ENCODE peak calls at places on chromosomes 6 and 20, in eight cellular contexts. D is endothelial cell of umbilical vein, J is HCT116, W is GM23338, A is K562, C is HepG2, P is H1, T is GM12878. L is an unnamed sample.
A peak's percentile ranks its signal among the peaks of the same experiment; 100 is the strongest.

GRCh38 chr6:56914791-56915658 is 39.9 kb upstream of the BEND6 start:
- DNase-seq in D (no peak), J (no peak), W (no peak), A (no peak), C (no peak), P (no peak), T (no peak), L (peak; percentile 14)

GRCh38 chr6:82248233-82248735 is 740 bp upstream of the IBTK start:
- DNase-seq in D (no peak), J (peak; percentile 49), W (peak; percentile 42), A (peak; percentile 68), C (peak; percentile 90), P (no peak), T (no peak), L (no peak)

GRCh38 chr20:57596998-57597939 is 23.0 kb downstream of the ZBP1 start:
- DNase-seq in D (peak; percentile 17), J (peak; percentile 8), W (peak; percentile 81), A (peak; percentile 86), C (peak; percentile 43), P (no peak), T (no peak), L (no peak)

GRCh38 chr6:46983007-46983411 is 59.1 kb downstream of the ADGRF1 start:
- DNase-seq in D (peak; percentile 27), J (no peak), W (peak; percentile 59), A (no peak), C (no peak), P (no peak), T (no peak), L (no peak)

GRCh38 chr20:32017711-32018251 is 7.5 kb downstream of the CCM2L start:
- DNase-seq in D (no peak), J (peak; percentile 79), W (peak; percentile 100), A (peak; percentile 63), C (peak; percentile 69), P (peak; percentile 85), T (no peak), L (no peak)

GRCh38 chr6:10621847-10622246 is 72.6 kb downstream of the C6orf52 start:
- DNase-seq in D (no peak), J (no peak), W (peak; percentile 37), A (no peak), C (no peak), P (no peak), T (no peak), L (no peak)

GRCh38 chr6:33963351-33963750 is 159.5 kb upstream of the MLN start:
- DNase-seq in D (no peak), J (no peak), W (no peak), A (no peak), C (no peak), P (no peak), T (no peak), L (no peak)

GRCh38 chr6:97282726-97283617 is at the start of gene MMS22L:
- DNase-seq in D (peak; percentile 95), J (peak; percentile 91), W (peak; percentile 98), A (peak; percentile 92), C (peak; percentile 92), P (peak; percentile 82), T (peak; percentile 77), L (peak; percentile 89)

GRCh38 chr20:21259346-21259745 is 43.8 kb upstream of the XRN2 start:
- DNase-seq in D (no peak), J (no peak), W (no peak), A (no peak), C (no peak), P (no peak), T (no peak), L (no peak)

GRCh38 chr6:133348846-133349245 is 107.7 kb downstream of the EYA4 start:
- DNase-seq in D (no peak), J (no peak), W (no peak), A (no peak), C (no peak), P (no peak), T (no peak), L (no peak)

GRCh38 chr6:4693566-4693965 is 82.6 kb upstream of the CDYL start:
- DNase-seq in D (no peak), J (no peak), W (no peak), A (no peak), C (no peak), P (no peak), T (no peak), L (no peak)

GRCh38 chr20:41133709-41134361 is 3.5 kb upstream of the PLCG1 start:
- DNase-seq in D (no peak), J (no peak), W (no peak), A (peak; percentile 67), C (no peak), P (no peak), T (peak; percentile 94), L (no peak)

GRCh38 chr6:20840675-20841074 is 306.4 kb downstream of the CDKAL1 start:
- DNase-seq in D (no peak), J (no peak), W (no peak), A (no peak), C (no peak), P (no peak), T (no peak), L (no peak)

GRCh38 chr20:24134284-24134683 is 145.7 kb upstream of the GGTLC1 start:
- DNase-seq in D (no peak), J (no peak), W (peak; percentile 26), A (no peak), C (no peak), P (no peak), T (no peak), L (no peak)

GRCh38 chr6:44234101-44235090 is 11.0 kb downstream of the SLC29A1 start:
- DNase-seq in D (peak; percentile 69), J (no peak), W (peak; percentile 91), A (peak; percentile 85), C (peak; percentile 78), P (no peak), T (no peak), L (no peak)

GRCh38 chr20:54054516-54054915 is 15.9 kb downstream of the BCAS1 start:
- DNase-seq in D (no peak), J (no peak), W (no peak), A (no peak), C (no peak), P (no peak), T (no peak), L (no peak)

DNA sequence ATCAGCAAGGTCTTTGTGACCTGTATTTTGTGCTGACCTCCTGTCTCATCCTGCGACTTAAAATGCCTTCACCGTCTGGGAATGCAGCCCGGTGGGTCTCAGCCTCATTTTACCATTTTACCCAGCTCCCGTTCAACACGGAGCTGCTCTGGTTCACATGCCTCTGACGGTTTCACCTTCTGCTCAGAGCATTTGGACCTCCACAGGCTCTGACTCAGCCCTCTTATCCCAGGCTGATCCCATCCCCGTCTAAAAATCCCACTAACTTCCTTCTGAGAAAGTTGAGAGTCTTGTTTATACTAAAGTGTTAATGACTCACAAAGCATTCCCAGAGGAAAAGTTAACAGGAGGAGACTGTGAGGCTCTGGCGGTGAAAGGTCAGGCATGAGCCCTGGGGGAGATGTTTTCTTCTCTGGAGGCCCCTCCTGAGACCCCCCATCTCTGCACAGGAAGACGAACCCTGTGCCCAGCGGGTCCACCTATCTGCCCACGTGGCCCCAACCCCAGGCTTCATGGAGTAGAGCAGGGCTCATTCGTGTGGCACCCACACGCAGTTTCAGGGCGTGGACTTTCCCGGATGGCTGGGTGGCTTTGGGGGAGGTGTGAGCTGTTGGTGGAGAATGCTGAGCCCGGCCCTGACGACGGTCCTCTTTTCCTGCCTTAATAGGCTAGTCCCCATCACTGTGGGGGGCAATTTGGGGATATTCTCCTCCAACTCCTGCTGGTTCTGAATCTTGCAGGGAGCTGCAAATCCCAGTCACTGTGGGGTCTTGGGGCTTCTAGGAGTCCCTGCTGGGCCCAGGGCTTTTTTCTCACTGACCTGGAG is 3.3 kb upstream of the BIRC7 start:
- DNase-seq in D (peak; percentile 11), J (peak; percentile 72), W (no peak), A (no peak), C (no peak), P (no peak), T (no peak), L (no peak)
- TF ChIP-seq EZH2 in D (no peak), J (no peak), W (no peak), A (no peak), C (no peak), P (no peak), T (no peak), L (no peak)

DNA sequence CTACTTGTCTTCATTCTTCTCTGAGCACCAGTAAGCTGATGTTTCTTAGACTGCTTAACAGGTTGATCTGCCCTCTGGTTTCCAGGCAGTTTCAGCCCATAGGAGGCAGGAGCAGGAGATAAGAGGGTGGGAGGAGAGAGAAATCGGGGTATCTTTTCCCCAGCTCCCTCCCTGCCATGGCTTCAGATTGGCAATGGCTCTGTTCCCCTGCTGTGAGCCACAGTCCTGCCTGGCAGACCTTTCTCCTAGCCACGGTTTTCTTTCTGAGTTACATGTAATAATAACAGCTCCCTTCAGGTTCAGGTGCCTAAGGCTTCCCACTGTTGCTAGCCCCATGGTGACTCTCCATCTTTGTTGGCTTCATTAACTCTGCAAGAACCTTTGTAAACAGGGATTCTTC is 115.3 kb downstream of the CD83 start:
- DNase-seq in D (no peak), J (no peak), W (no peak), A (no peak), C (no peak), P (no peak), T (no peak), L (no peak)
- TF ChIP-seq POLR2AphosphoS5 in D (no peak), J (no peak), W (no peak), A (no peak), C (no peak), P (no peak), T (no peak), L (no peak)

DNA sequence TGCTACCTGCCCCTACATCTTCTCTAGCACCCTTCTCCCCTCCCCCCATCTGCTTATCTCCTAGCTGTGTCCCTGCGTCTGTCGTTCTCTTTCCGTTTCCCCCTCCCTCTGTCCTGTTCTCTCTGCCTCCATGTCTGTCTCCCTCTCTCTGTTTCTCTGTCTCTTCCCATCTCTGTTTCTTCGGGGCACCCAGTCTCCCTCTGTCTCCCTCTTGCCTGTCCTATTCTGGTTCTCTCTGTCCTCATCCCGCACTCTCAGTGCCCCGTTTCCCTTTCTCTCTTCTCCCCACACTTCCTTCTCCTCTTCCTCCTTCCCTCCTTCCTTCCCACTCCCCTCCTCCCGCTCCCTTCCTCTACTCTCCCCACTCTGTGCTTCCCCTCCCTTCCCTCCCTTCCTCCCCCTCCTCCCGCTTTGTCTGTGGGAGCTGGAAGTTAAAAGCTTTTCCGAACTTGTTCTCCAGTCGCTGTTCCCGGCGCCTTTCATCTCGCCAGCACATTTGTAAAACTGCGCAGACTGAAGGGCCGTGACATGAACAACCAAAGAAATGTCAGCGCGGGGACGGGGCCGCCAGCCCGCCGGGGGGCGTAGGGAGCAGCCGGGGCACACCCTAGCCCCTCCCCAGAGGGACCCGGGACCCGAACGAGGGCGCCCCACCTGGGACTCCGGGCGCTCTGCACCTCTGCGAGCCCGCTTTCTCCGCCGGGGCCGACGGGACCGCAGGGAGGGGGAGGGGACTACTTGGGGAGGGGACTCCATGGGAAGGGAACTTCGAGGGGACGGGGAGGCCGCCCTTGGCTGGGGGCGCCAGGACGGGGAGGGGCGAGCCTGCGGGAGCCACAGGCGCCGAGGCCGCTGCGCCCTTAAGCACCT is 4.0 kb upstream of the CDH22 start:
- DNase-seq in D (no peak), J (no peak), W (peak; percentile 84), A (peak; percentile 74), C (peak; percentile 24), P (peak; percentile 46), T (no peak), L (no peak)
- TF ChIP-seq EZH2 in D (peak; percentile 74), J (no peak), W (no peak), A (no peak), C (no peak), P (no peak), T (no peak), L (peak; percentile 93)

DNA sequence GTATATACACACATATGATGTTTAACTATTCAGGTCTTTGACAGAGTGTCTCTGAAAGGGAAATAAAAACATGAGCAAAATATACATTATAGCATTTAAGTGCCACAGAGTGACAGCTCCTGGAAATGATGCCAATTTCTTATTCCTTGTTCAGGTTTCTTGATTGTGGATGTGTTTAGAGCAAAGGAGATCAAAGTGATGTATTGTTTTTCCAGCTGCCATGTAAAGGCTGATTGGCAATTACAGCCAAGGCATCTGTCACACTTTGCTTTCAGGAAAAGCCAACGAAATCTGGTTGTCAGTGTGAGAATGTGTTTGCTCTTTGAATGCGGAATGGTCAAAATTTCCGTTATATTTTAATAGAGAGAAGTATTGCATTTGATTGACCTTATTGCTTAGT is 347.8 kb upstream of the FLRT3 start:
- DNase-seq in D (no peak), J (no peak), W (no peak), A (no peak), C (no peak), P (no peak), T (no peak), L (no peak)
- TF ChIP-seq POLR2AphosphoS5 in D (no peak), J (no peak), W (no peak), A (no peak), C (no peak), P (no peak), T (no peak), L (no peak)